ENCODE peak calls at places on chromosomes 3 and 15, in four cellular contexts. One of them, this sample, is unnamed.

GRCh38 chr3:69791111-69791510 is 51.8 kb downstream of the MITF start:
- DNase-seq in IMR-90: peak
- DNase-seq in pancreas: no peak
- DNase-seq in thoracic aorta: peak
- DNase-seq in this sample: peak

GRCh38 chr3:48466386-48467109 is 20.0 kb downstream of the ATRIP start:
- DNase-seq in IMR-90: no peak
- DNase-seq in pancreas: peak
- DNase-seq in thoracic aorta: no peak
- DNase-seq in this sample: peak

GRCh38 chr3:104176706-104177105 is 1190.0 kb upstream of the ALCAM start:
- DNase-seq in IMR-90: no peak
- DNase-seq in pancreas: no peak
- DNase-seq in thoracic aorta: no peak
- DNase-seq in this sample: no peak

GRCh38 chr15:57340673-57341259 is 35.5 kb upstream of the CGNL1 start:
- DNase-seq in IMR-90: peak
- DNase-seq in pancreas: peak
- DNase-seq in thoracic aorta: no peak
- DNase-seq in this sample: peak

GRCh38 chr3:149487598-149488197 is 13.2 kb downstream of the TM4SF4 start:
- DNase-seq in IMR-90: no peak
- DNase-seq in pancreas: no peak
- DNase-seq in thoracic aorta: no peak
- DNase-seq in this sample: no peak

GRCh38 chr15:100918034-100918689 is 995 bp upstream of the LRRK1 start:
- DNase-seq in IMR-90: peak
- DNase-seq in pancreas: peak
- DNase-seq in thoracic aorta: peak
- DNase-seq in this sample: peak

GRCh38 chr3:120567370-120568197 is 28.6 kb upstream of the NDUFB4 start:
- DNase-seq in IMR-90: peak
- DNase-seq in pancreas: no peak
- DNase-seq in thoracic aorta: no peak
- DNase-seq in this sample: no peak

GRCh38 chr3:40309925-40310635 is 573 bp downstream of the EIF1B start:
- DNase-seq in IMR-90: peak
- DNase-seq in pancreas: peak
- DNase-seq in thoracic aorta: no peak
- DNase-seq in this sample: peak

GRCh38 chr3:83218383-83219200 is 1457.1 kb upstream of the GBE1 start:
- DNase-seq in IMR-90: no peak
- DNase-seq in pancreas: no peak
- DNase-seq in thoracic aorta: no peak
- DNase-seq in this sample: no peak

GRCh38 chr15:88623061-88623460 is 1.9 kb downstream of the AEN start:
- DNase-seq in IMR-90: peak
- DNase-seq in pancreas: no peak
- DNase-seq in thoracic aorta: no peak
- DNase-seq in this sample: peak

GRCh38 chr3:15795563-15796308 is 2.0 kb downstream of the ANKRD28 start:
- DNase-seq in IMR-90: peak
- DNase-seq in pancreas: no peak
- DNase-seq in thoracic aorta: no peak
- DNase-seq in this sample: no peak

GRCh38 chr3:139838269-139838957 is 96.6 kb upstream of the CLSTN2 start:
- DNase-seq in IMR-90: no peak
- DNase-seq in pancreas: no peak
- DNase-seq in thoracic aorta: no peak
- DNase-seq in this sample: no peak

GRCh38 chr3:106673926-106674569 is 703.2 kb upstream of the CCDC54 start:
- DNase-seq in IMR-90: peak
- DNase-seq in pancreas: no peak
- DNase-seq in thoracic aorta: no peak
- DNase-seq in this sample: no peak

GRCh38 chr3:53320697-53321096 is 26.6 kb downstream of the DCP1A start:
- DNase-seq in IMR-90: peak
- DNase-seq in pancreas: no peak
- DNase-seq in thoracic aorta: no peak
- DNase-seq in this sample: no peak

GRCh38 chr3:159260049-159260662 is 458.3 kb downstream of the MFSD1 start:
- DNase-seq in IMR-90: peak
- DNase-seq in pancreas: peak
- DNase-seq in thoracic aorta: no peak
- DNase-seq in this sample: peak

GRCh38 chr3:147493666-147494065 is 84.5 kb downstream of the ZIC1 start:
- DNase-seq in IMR-90: no peak
- DNase-seq in pancreas: no peak
- DNase-seq in thoracic aorta: no peak
- DNase-seq in this sample: no peak

GRCh38 chr3:138513073-138513843 is 78.8 kb downstream of the ESYT3 start:
- DNase-seq in IMR-90: no peak
- DNase-seq in pancreas: no peak
- DNase-seq in thoracic aorta: no peak
- DNase-seq in this sample: no peak

GRCh38 chr3:172965256-172965655 is 175.8 kb downstream of the SPATA16 start:
- DNase-seq in IMR-90: peak
- DNase-seq in pancreas: no peak
- DNase-seq in thoracic aorta: no peak
- DNase-seq in this sample: no peak

GRCh38 chr3:175399156-175399840 is 540.2 kb downstream of the NAALADL2 start:
- DNase-seq in IMR-90: peak
- DNase-seq in pancreas: no peak
- DNase-seq in thoracic aorta: no peak
- DNase-seq in this sample: no peak

GRCh38 chr3:15983232-15983631 is 185.5 kb upstream of the ANKRD28 start:
- DNase-seq in IMR-90: peak
- DNase-seq in pancreas: no peak
- DNase-seq in thoracic aorta: no peak
- DNase-seq in this sample: no peak

GRCh38 chr3:177607596-177607995 is 410.3 kb upstream of the TBL1XR1 start:
- DNase-seq in IMR-90: peak
- DNase-seq in pancreas: no peak
- DNase-seq in thoracic aorta: no peak
- DNase-seq in this sample: no peak

GRCh38 chr3:49911611-49912010 is 7.9 kb upstream of the MST1R start:
- DNase-seq in IMR-90: no peak
- DNase-seq in pancreas: no peak
- DNase-seq in thoracic aorta: no peak
- DNase-seq in this sample: no peak

GRCh38 chr3:129352045-129352444 is 73.4 kb downstream of the HMCES start:
- DNase-seq in IMR-90: no peak
- DNase-seq in pancreas: no peak
- DNase-seq in thoracic aorta: no peak
- DNase-seq in this sample: no peak

GRCh38 chr3:52872245-52872644 is 25.1 kb downstream of the STIMATE start:
- DNase-seq in IMR-90: peak
- DNase-seq in pancreas: no peak
- DNase-seq in thoracic aorta: no peak
- DNase-seq in this sample: no peak

GRCh38 chr15:42184313-42184712 is 23.8 kb downstream of the VPS39 start:
- DNase-seq in IMR-90: peak
- DNase-seq in pancreas: no peak
- DNase-seq in thoracic aorta: no peak
- DNase-seq in this sample: no peak

GRCh38 chr3:14598143-14598569 is 53.4 kb upstream of the CCDC174 start:
- DNase-seq in IMR-90: peak
- DNase-seq in pancreas: no peak
- DNase-seq in thoracic aorta: no peak
- DNase-seq in this sample: no peak

GRCh38 chr15:41115652-41116115 is 396 bp downstream of the INO80 start:
- DNase-seq in IMR-90: peak
- DNase-seq in pancreas: peak
- DNase-seq in thoracic aorta: peak
- DNase-seq in this sample: peak

GRCh38 chr3:150495563-150496168 is 50.6 kb downstream of the SERP1 start:
- DNase-seq in IMR-90: peak
- DNase-seq in pancreas: no peak
- DNase-seq in thoracic aorta: no peak
- DNase-seq in this sample: no peak

GRCh38 chr15:90893175-90894090 is 9.1 kb downstream of the FES start:
- DNase-seq in IMR-90: no peak
- DNase-seq in pancreas: no peak
- DNase-seq in thoracic aorta: no peak
- DNase-seq in this sample: peak

GRCh38 chr3:11220230-11220629 is 52.0 kb upstream of the ATG7 start:
- DNase-seq in IMR-90: no peak
- DNase-seq in pancreas: no peak
- DNase-seq in thoracic aorta: no peak
- DNase-seq in this sample: no peak

DNA sequence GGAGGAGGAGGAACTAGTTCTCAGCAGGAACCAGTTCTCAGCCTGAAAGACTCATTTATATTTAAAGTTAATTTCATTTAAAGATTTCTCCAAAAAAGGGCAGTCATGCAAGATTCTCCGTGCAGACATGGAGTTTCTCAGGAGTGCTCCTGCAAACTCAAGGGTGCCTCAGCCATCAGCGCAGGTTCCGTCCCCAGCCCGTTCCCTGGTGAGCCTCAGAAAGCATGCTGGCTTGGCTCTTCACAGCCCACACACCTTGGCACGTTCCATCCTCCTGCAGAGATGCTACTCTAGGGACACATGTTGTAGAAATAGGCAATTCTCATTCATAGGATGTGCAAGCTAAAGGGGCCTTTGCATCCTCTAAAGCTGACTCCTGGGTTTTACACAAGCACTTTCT is 123.0 kb downstream of the LIPC start:
- DNase-seq in IMR-90: no peak
- DNase-seq in pancreas: no peak
- DNase-seq in thoracic aorta: no peak
- DNase-seq in this sample: no peak
- H3K4me3 ChIP-seq in IMR-90: no peak
- H3K4me3 ChIP-seq in pancreas: no peak
- H3K4me3 ChIP-seq in thoracic aorta: no peak
- H3K4me3 ChIP-seq in this sample: no peak

GRCh38 chr3:3801510-3801841 is 2.2 kb downstream of the LRRN1 start:
- DNase-seq in IMR-90: no peak
- DNase-seq in pancreas: no peak
- DNase-seq in thoracic aorta: no peak
- DNase-seq in this sample: no peak
- H3K4me3 ChIP-seq in IMR-90: no peak
- H3K4me3 ChIP-seq in pancreas: no peak
- H3K4me3 ChIP-seq in thoracic aorta: peak
- H3K4me3 ChIP-seq in this sample: no peak

GRCh38 chr3:185152433-185153169 is at the start of gene C3orf70:
- DNase-seq in IMR-90: peak
- DNase-seq in pancreas: peak
- DNase-seq in thoracic aorta: no peak
- DNase-seq in this sample: peak
- H3K4me3 ChIP-seq in IMR-90: peak
- H3K4me3 ChIP-seq in pancreas: peak
- H3K4me3 ChIP-seq in thoracic aorta: peak
- H3K4me3 ChIP-seq in this sample: peak

GRCh38 chr3:217948-218347 is 21.4 kb downstream of the CHL1 start:
- DNase-seq in IMR-90: no peak
- DNase-seq in pancreas: no peak
- DNase-seq in thoracic aorta: no peak
- DNase-seq in this sample: no peak

GRCh38 chr3:207973-208372 is 11.4 kb downstream of the CHL1 start:
- DNase-seq in IMR-90: no peak
- DNase-seq in pancreas: no peak
- DNase-seq in thoracic aorta: no peak
- DNase-seq in this sample: no peak

GRCh38 chr3:217436-217835 is 20.9 kb downstream of the CHL1 start:
- DNase-seq in IMR-90: no peak
- DNase-seq in pancreas: no peak
- DNase-seq in thoracic aorta: no peak
- DNase-seq in this sample: no peak

GRCh38 chr3:210649-211048 is 14.1 kb downstream of the CHL1 start:
- DNase-seq in IMR-90: no peak
- DNase-seq in pancreas: no peak
- DNase-seq in thoracic aorta: no peak
- DNase-seq in this sample: no peak

GRCh38 chr3:212432-212831 is 15.9 kb downstream of the CHL1 start:
- DNase-seq in IMR-90: no peak
- DNase-seq in pancreas: no peak
- DNase-seq in thoracic aorta: no peak
- DNase-seq in this sample: no peak
- H3K4me3 ChIP-seq in IMR-90: no peak
- H3K4me3 ChIP-seq in pancreas: no peak
- H3K4me3 ChIP-seq in thoracic aorta: no peak
- H3K4me3 ChIP-seq in this sample: no peak

GRCh38 chr3:193911784-193912183 is 224.2 kb upstream of the HES1 start:
- DNase-seq in IMR-90: no peak
- DNase-seq in pancreas: no peak
- DNase-seq in thoracic aorta: no peak
- DNase-seq in this sample: no peak

GRCh38 chr3:193908181-193908744 is 227.7 kb upstream of the HES1 start:
- DNase-seq in IMR-90: no peak
- DNase-seq in pancreas: no peak
- DNase-seq in thoracic aorta: no peak
- DNase-seq in this sample: no peak

GRCh38 chr3:193909387-193909786 is 226.6 kb upstream of the HES1 start:
- DNase-seq in IMR-90: no peak
- DNase-seq in pancreas: no peak
- DNase-seq in thoracic aorta: no peak
- DNase-seq in this sample: no peak

GRCh38 chr3:193910886-193911738 is 224.8 kb upstream of the HES1 start:
- DNase-seq in IMR-90: no peak
- DNase-seq in pancreas: no peak
- DNase-seq in thoracic aorta: no peak
- DNase-seq in this sample: no peak

GRCh38 chr3:193910310-193910709 is 225.6 kb upstream of the HES1 start:
- DNase-seq in IMR-90: no peak
- DNase-seq in pancreas: no peak
- DNase-seq in thoracic aorta: no peak
- DNase-seq in this sample: no peak
- H3K4me3 ChIP-seq in IMR-90: no peak
- H3K4me3 ChIP-seq in pancreas: no peak
- H3K4me3 ChIP-seq in thoracic aorta: no peak
- H3K4me3 ChIP-seq in this sample: no peak

DNA sequence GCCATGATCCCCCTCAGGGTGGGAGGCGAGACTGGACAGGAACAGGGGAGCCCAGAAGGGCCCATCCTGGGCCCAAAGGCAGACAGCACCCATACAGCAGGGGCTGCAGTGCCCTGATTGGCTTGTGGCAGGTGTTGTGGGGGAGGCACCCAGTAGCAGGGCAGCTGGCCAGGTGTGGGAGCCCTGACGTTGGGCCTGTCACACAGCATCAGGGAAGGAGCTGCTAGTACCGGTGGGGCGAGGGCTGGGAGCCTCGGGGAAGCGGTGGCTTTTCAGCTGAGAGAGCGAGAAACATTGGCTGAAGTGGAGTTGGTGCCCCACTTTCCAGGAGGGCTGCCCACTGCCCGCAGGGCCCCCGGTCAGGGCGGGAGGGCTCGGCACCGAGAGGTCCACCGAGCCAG is 19.7 kb upstream of the CYP11A1 start:
- DNase-seq in IMR-90: no peak
- DNase-seq in pancreas: no peak
- DNase-seq in thoracic aorta: no peak
- DNase-seq in this sample: no peak
- H3K4me3 ChIP-seq in IMR-90: no peak
- H3K4me3 ChIP-seq in pancreas: no peak
- H3K4me3 ChIP-seq in thoracic aorta: no peak
- H3K4me3 ChIP-seq in this sample: no peak

This sample was measured in right lobe of liver.